ENCODE peak calls at places on chromosomes 3 and 15, in four cellular contexts. G is NCI-H460, H is GM04503, K is BJ. B is an unnamed sample.

GRCh38 chr15:75153084-75153483 is 48.6 kb upstream of the C15orf39 start:
- DNase-seq in G (peak; percentile 20), H (no peak), K (no peak), B (no peak)

GRCh38 chr15:20646529-20647142 is 105.0 kb upstream of the GOLGA6L6 start:
- DNase-seq in G (no peak), H (no peak), K (no peak), B (no peak)

GRCh38 chr15:61128343-61128742 is 100.8 kb downstream of the RORA start:
- DNase-seq in G (no peak), H (no peak), K (no peak), B (no peak)

GRCh38 chr3:190266915-190267290 is 55.3 kb downstream of the CLDN1 start:
- DNase-seq in G (no peak), H (no peak), K (no peak), B (no peak)

GRCh38 chr3:183822631-183823030 is 2.7 kb downstream of the MAP6D1 start:
- DNase-seq in G (no peak), H (no peak), K (no peak), B (no peak)

GRCh38 chr15:82551646-82552247 is 11.5 kb upstream of the RPS17 start:
- DNase-seq in G (no peak), H (no peak), K (no peak), B (no peak)

GRCh38 chr3:54123538-54124196 is 1.3 kb downstream of the CACNA2D3 start:
- DNase-seq in G (no peak), H (no peak), K (no peak), B (no peak)

GRCh38 chr3:89165636-89166312 is 58.4 kb downstream of the EPHA3 start:
- DNase-seq in G (no peak), H (no peak), K (no peak), B (no peak)

GRCh38 chr15:40103864-40104271 is 4.8 kb downstream of the BMF start:
- DNase-seq in G (no peak), H (no peak), K (no peak), B (no peak)

GRCh38 chr3:155629006-155629405 is 115.9 kb downstream of the PLCH1 start:
- DNase-seq in G (no peak), H (no peak), K (peak; percentile 9), B (no peak)

GRCh38 chr15:90141646-90142045 is 39.4 kb upstream of the IDH2 start:
- DNase-seq in G (no peak), H (no peak), K (no peak), B (no peak)

GRCh38 chr3:183697610-183698317 is at the start of gene YEATS2:
- DNase-seq in G (peak; percentile 50), H (no peak), K (no peak), B (no peak)

GRCh38 chr15:26048669-26049068 is 185.5 kb upstream of the ATP10A start:
- DNase-seq in G (no peak), H (no peak), K (no peak), B (no peak)

GRCh38 chr3:99878005-99878404 is 60.3 kb downstream of the CMSS1 start:
- DNase-seq in G (no peak), H (no peak), K (no peak), B (no peak)